ENCODE peak calls at places on chromosomes 4 and X, in six cellular contexts. One of them, this sample, is unnamed.

GRCh38 chrX:2960861-2961515 is 31.8 kb upstream of the ARSD start:
- DNase-seq in C1 segment of cervical spinal cord: no peak
- DNase-seq in caudate nucleus: no peak
- DNase-seq in activated naive CD4-positive, alpha-beta T cell: no peak
- DNase-seq in mammary epithelial cell: no peak
- DNase-seq in left ventricle myocardium inferior: no peak
- DNase-seq in this sample: no peak

GRCh38 chrX:49956313-49956712 is 33.9 kb downstream of the CLCN5 start:
- DNase-seq in mammary epithelial cell: no peak
- DNase-seq in caudate nucleus: no peak
- DNase-seq in activated naive CD4-positive, alpha-beta T cell: no peak
- DNase-seq in left ventricle myocardium inferior: no peak
- DNase-seq in C1 segment of cervical spinal cord: no peak
- DNase-seq in this sample: no peak

GRCh38 chr4:127120706-127121105 is 512.1 kb upstream of the INTU start:
- DNase-seq in caudate nucleus: no peak
- DNase-seq in activated naive CD4-positive, alpha-beta T cell: no peak
- DNase-seq in left ventricle myocardium inferior: no peak
- DNase-seq in C1 segment of cervical spinal cord: no peak
- DNase-seq in mammary epithelial cell: no peak
- DNase-seq in this sample: no peak

GRCh38 chrX:115549008-115549407 is 12.0 kb upstream of the PLS3 start:
- DNase-seq in caudate nucleus: no peak
- DNase-seq in C1 segment of cervical spinal cord: no peak
- DNase-seq in mammary epithelial cell: no peak
- DNase-seq in left ventricle myocardium inferior: no peak
- DNase-seq in activated naive CD4-positive, alpha-beta T cell: no peak
- DNase-seq in this sample: no peak

GRCh38 chr4:76703123-76703490 is 194.8 kb downstream of the SOWAHB start:
- DNase-seq in left ventricle myocardium inferior: no peak
- DNase-seq in caudate nucleus: no peak
- DNase-seq in C1 segment of cervical spinal cord: no peak
- DNase-seq in mammary epithelial cell: peak
- DNase-seq in activated naive CD4-positive, alpha-beta T cell: no peak
- DNase-seq in this sample: no peak

GRCh38 chr4:20506827-20507226 is 193.4 kb upstream of the PACRGL start:
- DNase-seq in mammary epithelial cell: peak
- DNase-seq in C1 segment of cervical spinal cord: no peak
- DNase-seq in left ventricle myocardium inferior: no peak
- DNase-seq in caudate nucleus: no peak
- DNase-seq in activated naive CD4-positive, alpha-beta T cell: no peak
- DNase-seq in this sample: no peak

GRCh38 chr4:108702960-108703359 is 52.6 kb downstream of the OSTC start:
- DNase-seq in caudate nucleus: no peak
- DNase-seq in activated naive CD4-positive, alpha-beta T cell: no peak
- DNase-seq in C1 segment of cervical spinal cord: no peak
- DNase-seq in left ventricle myocardium inferior: no peak
- DNase-seq in mammary epithelial cell: no peak
- DNase-seq in this sample: no peak

GRCh38 chrX:152915541-152916241 is 17.8 kb downstream of the ZNF185 start:
- DNase-seq in left ventricle myocardium inferior: peak
- DNase-seq in mammary epithelial cell: peak
- DNase-seq in caudate nucleus: no peak
- DNase-seq in activated naive CD4-positive, alpha-beta T cell: no peak
- DNase-seq in C1 segment of cervical spinal cord: no peak
- DNase-seq in this sample: peak

GRCh38 chrX:66021758-66022741 is 17.8 kb downstream of the VSIG4 start:
- DNase-seq in mammary epithelial cell: no peak
- DNase-seq in caudate nucleus: no peak
- DNase-seq in C1 segment of cervical spinal cord: no peak
- DNase-seq in activated naive CD4-positive, alpha-beta T cell: no peak
- DNase-seq in left ventricle myocardium inferior: no peak
- DNase-seq in this sample: no peak

GRCh38 chr4:147842573-147842972 is 110.7 kb downstream of the ARHGAP10 start:
- DNase-seq in C1 segment of cervical spinal cord: no peak
- DNase-seq in caudate nucleus: peak
- DNase-seq in mammary epithelial cell: peak
- DNase-seq in left ventricle myocardium inferior: peak
- DNase-seq in activated naive CD4-positive, alpha-beta T cell: no peak
- DNase-seq in this sample: peak

GRCh38 chrX:16700734-16701133 is 11.7 kb downstream of the CTPS2 start:
- DNase-seq in C1 segment of cervical spinal cord: no peak
- DNase-seq in mammary epithelial cell: no peak
- DNase-seq in left ventricle myocardium inferior: no peak
- DNase-seq in caudate nucleus: no peak
- DNase-seq in activated naive CD4-positive, alpha-beta T cell: no peak
- DNase-seq in this sample: no peak

GRCh38 chr4:3204021-3204431 is 44.9 kb upstream of the MSANTD1 start:
- DNase-seq in left ventricle myocardium inferior: no peak
- DNase-seq in caudate nucleus: no peak
- DNase-seq in activated naive CD4-positive, alpha-beta T cell: no peak
- DNase-seq in mammary epithelial cell: no peak
- DNase-seq in C1 segment of cervical spinal cord: no peak
- DNase-seq in this sample: no peak

GRCh38 chrX:34903316-34903715 is 39.3 kb upstream of the FAM47B start:
- DNase-seq in mammary epithelial cell: no peak
- DNase-seq in caudate nucleus: no peak
- DNase-seq in left ventricle myocardium inferior: no peak
- DNase-seq in activated naive CD4-positive, alpha-beta T cell: no peak
- DNase-seq in C1 segment of cervical spinal cord: no peak
- DNase-seq in this sample: no peak

GRCh38 chrX:42746606-42747005 is 31.4 kb downstream of the PPP1R2C start:
- DNase-seq in mammary epithelial cell: no peak
- DNase-seq in left ventricle myocardium inferior: no peak
- DNase-seq in C1 segment of cervical spinal cord: no peak
- DNase-seq in caudate nucleus: no peak
- DNase-seq in activated naive CD4-positive, alpha-beta T cell: no peak
- DNase-seq in this sample: no peak

GRCh38 chr4:147518086-147518485 is 37.2 kb downstream of the EDNRA start:
- DNase-seq in activated naive CD4-positive, alpha-beta T cell: no peak
- DNase-seq in mammary epithelial cell: peak
- DNase-seq in left ventricle myocardium inferior: no peak
- DNase-seq in caudate nucleus: no peak
- DNase-seq in C1 segment of cervical spinal cord: no peak
- DNase-seq in this sample: no peak